ENCODE peak calls at places on chromosome 19, in nine cellular contexts. C, I, V, H, D, Q, W, X and G are unnamed samples.

GRCh38 chr19:5534787-5535586 is 32.8 kb downstream of the TINCR start:
- DNase-seq in Q (peak), W (peak), I (no peak), C (no peak), X (no peak), H (no peak), D (no peak), V (no peak), G (no peak)

GRCh38 chr19:48737360-48737998 is 2.9 kb downstream of the RASIP1 start:
- DNase-seq in W (no peak), I (no peak), D (no peak), X (no peak), H (no peak), C (peak), V (no peak), Q (no peak), G (peak)

GRCh38 chr19:40570313-40571004 is 6.2 kb upstream of the SHKBP1 start:
- DNase-seq in Q (peak), D (peak), V (peak), H (peak), C (peak), I (peak), W (peak), X (peak), G (peak)

GRCh38 chr19:3557461-3558248 is at the start of gene MFSD12:
- DNase-seq in V (peak), C (peak), I (peak), Q (peak), H (peak), X (peak), D (peak), W (peak), G (peak)

GRCh38 chr19:45824041-45824471 is 8.9 kb upstream of the RSPH6A start:
- DNase-seq in W (no peak), Q (no peak), C (peak), I (no peak), D (no peak), X (no peak), H (peak), V (no peak), G (no peak)

GRCh38 chr19:40932008-40932959 is 50.3 kb upstream of the CYP2A7 start:
- DNase-seq in V (no peak), I (no peak), X (no peak), C (no peak), Q (no peak), W (no peak), D (no peak), H (no peak), G (no peak)

GRCh38 chr19:44648536-44649370 is 5.0 kb downstream of the PVR start:
- DNase-seq in H (no peak), D (no peak), I (peak), C (peak), W (no peak), V (no peak), X (no peak), Q (no peak), G (no peak)

GRCh38 chr19:34651747-34652146 is 25.2 kb downstream of the SCGB2B2 start:
- DNase-seq in H (no peak), C (no peak), I (no peak), D (no peak), X (no peak), Q (no peak), W (no peak), V (no peak), G (no peak)

GRCh38 chr19:681029-681626 is 4.9 kb downstream of the FSTL3 start:
- DNase-seq in V (peak), I (no peak), H (no peak), W (no peak), Q (peak), D (peak), C (no peak), X (peak), G (peak)

GRCh38 chr19:49837009-49837310 is 14.0 kb upstream of the PTOV1 start:
- DNase-seq in W (no peak), I (no peak), C (peak), H (no peak), V (no peak), D (no peak), X (no peak), Q (no peak), G (no peak)

GRCh38 chr19:56080669-56081401 is 40.3 kb downstream of the ZNF787 start:
- DNase-seq in X (peak), H (peak), V (peak), Q (peak), I (peak), D (peak), W (peak), C (peak), G (peak)

GRCh38 chr19:47832723-47833122 is 11.0 kb downstream of the CRX start:
- DNase-seq in X (no peak), V (no peak), W (no peak), H (no peak), I (no peak), Q (no peak), D (no peak), C (no peak), G (no peak)

GRCh38 chr19:11452814-11453335 is 17.4 kb downstream of the PRKCSH start:
- DNase-seq in X (no peak), C (no peak), W (no peak), I (no peak), H (no peak), V (no peak), D (no peak), Q (no peak), G (no peak)

GRCh38 chr19:41753159-41753558 is 2.2 kb upstream of the CEACAM6 start:
- DNase-seq in W (peak), C (peak), D (no peak), V (peak), Q (peak), X (peak), H (peak), I (peak), G (peak)

GRCh38 chr19:2034729-2035589 is 16.1 kb downstream of the MKNK2 start:
- DNase-seq in Q (peak), X (peak), W (peak), H (no peak), I (no peak), D (peak), C (peak), V (peak), G (peak)

GRCh38 chr19:51320258-51320657 is 8.8 kb downstream of the IGLON5 start:
- DNase-seq in X (no peak), V (no peak), H (no peak), C (no peak), D (no peak), I (no peak), W (no peak), Q (peak), G (no peak)

GRCh38 chr19:58474291-58474996 is 1.7 kb upstream of the ZNF446 start:
- DNase-seq in I (no peak), H (no peak), Q (no peak), D (no peak), X (no peak), W (no peak), V (no peak), C (no peak), G (no peak)

GRCh38 chr19:47240561-47240960 is 9.6 kb upstream of the BBC3 start:
- DNase-seq in W (no peak), D (no peak), C (no peak), Q (no peak), I (no peak), V (no peak), H (no peak), X (no peak), G (no peak)

GRCh38 chr19:19591133-19591825 is 27.2 kb downstream of the PBX4 start:
- DNase-seq in W (no peak), H (peak), X (peak), C (peak), V (peak), I (peak), D (no peak), Q (no peak), G (no peak)

GRCh38 chr19:51124729-51125128 is at the start of gene SIGLEC9:
- DNase-seq in I (no peak), V (no peak), D (no peak), C (peak), Q (no peak), W (no peak), H (no peak), X (no peak), G (peak)

GRCh38 chr19:45528149-45528743 is 21.0 kb downstream of the VASP start:
- DNase-seq in X (no peak), C (peak), D (no peak), H (no peak), I (no peak), V (no peak), Q (no peak), W (no peak), G (no peak)

GRCh38 chr19:47321582-47321981 is 10.4 kb upstream of the C5AR2 start:
- DNase-seq in V (no peak), H (no peak), D (no peak), W (no peak), Q (no peak), I (no peak), X (no peak), C (no peak), G (no peak)

GRCh38 chr19:3459322-3459881 is 20.9 kb downstream of the SMIM24 start:
- DNase-seq in V (no peak), C (peak), H (no peak), X (no peak), Q (no peak), W (no peak), D (peak), I (peak), G (peak)

GRCh38 chr19:7869453-7869909 is 4.7 kb downstream of the PRR36 start:
- DNase-seq in W (peak), X (peak), V (peak), Q (peak), I (peak), D (no peak), H (no peak), C (peak), G (peak)

GRCh38 chr19:15635016-15635805 is 5.5 kb upstream of the CYP4F3 start:
- DNase-seq in H (no peak), D (no peak), Q (no peak), W (no peak), I (no peak), V (no peak), X (no peak), C (no peak), G (no peak)

GRCh38 chr19:56834564-56835375 is 5.8 kb downstream of the PEG3 start:
- DNase-seq in V (no peak), I (no peak), X (no peak), Q (no peak), C (peak), D (no peak), H (no peak), W (no peak), G (no peak)